ENCODE peak calls at places on chromosomes 13 and 19, in nine cellular contexts. F is breast epithelium, M is aorta, I is heart left ventricle, E is fibroblast of lung, P is spleen, V is mesendoderm, H is ovary, N is A549. C is an unnamed sample.

GRCh38 chr13:109026266-109026665 is 396.9 kb downstream of the MYO16 start:
- DNase-seq in F (no peak), M (no peak), I (no peak), E (no peak), P (no peak), V (peak; percentile 61), H (no peak), N (no peak), C (no peak)

GRCh38 chr13:37878496-37878895 is 8.9 kb upstream of the TRPC4 start:
- DNase-seq in F (no peak), M (no peak), I (no peak), E (peak; percentile 31), P (no peak), V (no peak), H (no peak), N (no peak), C (no peak)

GRCh38 chr13:92175330-92175729 is 776.9 kb downstream of the GPC5 start:
- DNase-seq in F (no peak), M (no peak), I (no peak), E (peak; percentile 80), P (no peak), V (peak; percentile 44), H (no peak), N (peak; percentile 33), C (no peak)

GRCh38 chr19:39038098-39038497 is 5.7 kb upstream of the FBXO27 start:
- DNase-seq in F (no peak), M (no peak), I (no peak), E (peak; percentile 35), P (no peak), V (peak; percentile 81), H (no peak), N (peak; percentile 82), C (no peak)

GRCh38 chr13:20514866-20515265 is 10.8 kb downstream of the CRYL1 start:
- DNase-seq in F (no peak), M (no peak), I (no peak), E (no peak), P (no peak), V (no peak), H (no peak), N (no peak), C (no peak)

GRCh38 chr13:23087884-23088283 is 92.9 kb upstream of the SGCG start:
- DNase-seq in F (no peak), M (no peak), I (no peak), E (peak; percentile 1), P (no peak), V (peak; percentile 72), H (no peak), N (peak; percentile 17), C (no peak)

GRCh38 chr13:45456196-45456972 is 8.4 kb upstream of the COG3 start:
- DNase-seq in F (no peak), M (no peak), I (no peak), E (peak; percentile 64), P (no peak), V (no peak), H (no peak), N (no peak), C (no peak)

GRCh38 chr13:75779393-75779792 is 143.3 kb downstream of the LMO7 start:
- DNase-seq in F (no peak), M (no peak), I (no peak), E (no peak), P (no peak), V (no peak), H (no peak), N (no peak), C (no peak)

GRCh38 chr13:87677334-87678234 is 6.4 kb downstream of the SLITRK5 start:
- DNase-seq in F (peak; percentile 49), M (peak; percentile 41), I (no peak), E (no peak), P (peak; percentile 80), V (peak; percentile 67), H (no peak), N (no peak), C (no peak)

GRCh38 chr19:13817615-13818371 is 22.6 kb downstream of the ZSWIM4 start:
- DNase-seq in F (no peak), M (no peak), I (no peak), E (no peak), P (peak; percentile 72), V (peak; percentile 99), H (no peak), N (no peak), C (peak; percentile 91)
- H3K27ac ChIP-seq in F (no peak overlapping the region), M (no peak overlapping the region), I (no peak overlapping the region), E (no peak overlapping the region), P (no peak overlapping the region), V (no peak overlapping the region), H (no peak overlapping the region), N (no peak overlapping the region), C (peak overlapping the region; percentile 41)

GRCh38 chr19:44984005-44984404 is 17.3 kb upstream of the RELB start:
- DNase-seq in F (no peak), M (no peak), I (no peak), E (no peak), P (no peak), V (no peak), H (no peak), N (no peak), C (no peak)

GRCh38 chr19:44985445-44985844 is 15.8 kb upstream of the RELB start:
- DNase-seq in F (no peak), M (no peak), I (no peak), E (no peak), P (peak; percentile 71), V (no peak), H (no peak), N (no peak), C (no peak)

GRCh38 chr19:44987148-44987675 is 14.1 kb upstream of the RELB start:
- DNase-seq in F (no peak), M (no peak), I (no peak), E (no peak), P (no peak), V (no peak), H (no peak), N (no peak), C (no peak)

GRCh38 chr19:44988896-44989563 is 12.2 kb upstream of the RELB start:
- DNase-seq in F (no peak), M (peak; percentile 78), I (peak; percentile 82), E (peak; percentile 41), P (peak; percentile 89), V (peak; percentile 66), H (peak; percentile 79), N (peak; percentile 75), C (peak; percentile 87)

GRCh38 chr19:44986389-44986788 is 14.9 kb upstream of the RELB start:
- DNase-seq in F (no peak), M (no peak), I (no peak), E (no peak), P (no peak), V (no peak), H (no peak), N (no peak), C (no peak)
- H3K4me3 ChIP-seq in F (no peak overlapping the region), M (no peak overlapping the region), I (no peak overlapping the region), E (no peak overlapping the region), P (no peak overlapping the region), V (no peak overlapping the region), H (no peak overlapping the region), N (no peak overlapping the region), C (no peak overlapping the region)

GRCh38 chr19:18715416-18715815 is 31.9 kb downstream of the CRTC1 start:
- DNase-seq in F (no peak), M (no peak), I (no peak), E (no peak), P (no peak), V (no peak), H (no peak), N (no peak), C (no peak)
- H3K27ac ChIP-seq in F (no peak overlapping the region), M (no peak overlapping the region), I (no peak overlapping the region), E (no peak overlapping the region), P (no peak overlapping the region), V (no peak overlapping the region), H (no peak overlapping the region), N (no peak overlapping the region), C (no peak overlapping the region)

GRCh38 chr19:18306903-18307681 is 15.8 kb downstream of the LSM4 start:
- DNase-seq in F (no peak), M (peak; percentile 66), I (peak; percentile 56), E (no peak), P (peak; percentile 82), V (no peak), H (peak; percentile 78), N (no peak), C (no peak)
- H3K4me3 ChIP-seq in F (no peak overlapping the region), M (no peak overlapping the region), I (no peak overlapping the region), E (no peak overlapping the region), P (no peak overlapping the region), V (no peak overlapping the region), H (no peak overlapping the region), N (no peak overlapping the region), C (no peak overlapping the region)

GRCh38 chr13:113041821-113042335 is 63.7 kb upstream of the F7 start:
- DNase-seq in F (no peak), M (no peak), I (peak; percentile 56), E (no peak), P (no peak), V (no peak), H (no peak), N (no peak), C (no peak)
- H3K27ac ChIP-seq in F (no peak overlapping the region), M (no peak overlapping the region), I (no peak overlapping the region), E (no peak overlapping the region), P (no peak overlapping the region), V (no peak overlapping the region), H (no peak overlapping the region), N (no peak overlapping the region), C (no peak overlapping the region)

GRCh38 chr19:49953376-49953775 is 7.6 kb downstream of the SIGLEC11 start:
- DNase-seq in F (peak; percentile 5), M (peak; percentile 8), I (no peak), E (no peak), P (peak; percentile 21), V (no peak), H (no peak), N (no peak), C (no peak)
- H3K4me3 ChIP-seq in F (no peak overlapping the region), M (no peak overlapping the region), I (no peak overlapping the region), E (no peak overlapping the region), P (no peak overlapping the region), V (no peak overlapping the region), H (no peak overlapping the region), N (no peak overlapping the region), C (no peak overlapping the region)

DNA sequence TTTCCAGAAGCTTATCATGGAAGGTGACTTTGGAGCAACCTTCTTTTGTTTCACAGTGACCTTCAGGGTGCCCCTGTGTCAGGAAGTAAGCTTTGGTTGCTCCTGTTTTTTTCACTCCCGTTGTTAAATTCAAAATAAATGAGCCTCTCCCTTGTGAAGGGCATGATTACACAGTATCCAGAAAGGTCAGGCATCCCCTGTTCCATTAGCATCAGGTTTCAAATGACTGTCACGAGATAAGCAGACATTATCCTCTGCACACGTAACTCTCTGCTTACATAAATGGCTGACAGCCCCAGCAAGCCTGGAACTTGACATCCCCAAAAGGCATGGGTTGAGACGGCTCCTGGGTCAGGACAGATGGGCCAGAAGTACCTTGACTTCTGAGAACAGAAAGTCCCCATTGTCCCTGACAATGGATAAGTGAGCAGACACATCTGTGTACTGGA is 52.0 kb downstream of the RAB20 start:
- DNase-seq in F (no peak), M (no peak), I (no peak), E (no peak), P (no peak), V (no peak), H (no peak), N (no peak), C (no peak)
- H3K27ac ChIP-seq in F (no peak overlapping the region), M (no peak overlapping the region), I (peak overlapping the region; percentile 87), E (no peak overlapping the region), P (peak overlapping the region; percentile 41), V (no peak overlapping the region), H (no peak overlapping the region), N (no peak overlapping the region), C (no peak overlapping the region)

GRCh38 chr19:16197188-16197621 is 506 bp upstream of the AP1M1 start:
- DNase-seq in F (no peak), M (no peak), I (no peak), E (peak; percentile 90), P (no peak), V (peak; percentile 10), H (no peak), N (no peak), C (no peak)
- H3K4me3 ChIP-seq in F (peak overlapping the region; percentile 99), M (no peak overlapping the region), I (peak overlapping the region; percentile 88), E (peak overlapping the region; percentile 83), P (no peak overlapping the region), V (no peak overlapping the region), H (peak overlapping the region; percentile 65), N (peak overlapping the region; percentile 88), C (peak overlapping the region; percentile 99)

C was measured in left lung.